ENCODE peak calls at places on chromosome 15, in six cellular contexts. L is GM23248, N is A549, W is hepatocyte, T is HCT116, B is H9. V is an unnamed sample.
A peak's percentile ranks its signal among the peaks of the same experiment; 100 is the strongest.

GRCh38 chr15:92772626-92773244 is 117.2 kb upstream of the FAM174B start:
- DNase-seq in L (no peak), N (no peak), W (no peak), T (no peak), B (no peak), V (no peak)

GRCh38 chr15:100129677-100130076 is 212.1 kb downstream of the ADAMTS17 start:
- DNase-seq in L (no peak), N (no peak), W (no peak), T (peak; percentile 15), B (no peak), V (no peak)

GRCh38 chr15:32908921-32909320 is 191.1 kb downstream of the GREM1 start:
- DNase-seq in L (no peak), N (no peak), W (no peak), T (no peak), B (no peak), V (peak; percentile 32)

GRCh38 chr15:76840830-76841460 is 64.2 kb downstream of the SCAPER start:
- DNase-seq in L (peak; percentile 75), N (peak; percentile 8), W (peak; percentile 37), T (peak; percentile 8), B (no peak), V (peak; percentile 34)

GRCh38 chr15:43777293-43777819 is 590 bp upstream of the ELL3 start:
- DNase-seq in L (peak; percentile 87), N (no peak), W (peak; percentile 86), T (peak; percentile 77), B (peak; percentile 83), V (peak; percentile 87)

GRCh38 chr15:58279654-58280053 is 141.5 kb downstream of the AQP9 start:
- DNase-seq in L (no peak), N (no peak), W (no peak), T (no peak), B (no peak), V (no peak)

GRCh38 chr15:68369931-68370767 is 61.8 kb downstream of the ITGA11 start:
- DNase-seq in L (no peak), N (no peak), W (no peak), T (no peak), B (no peak), V (no peak)

GRCh38 chr15:90266485-90266884 is 1.0 kb downstream of the NGRN start:
- DNase-seq in L (peak; percentile 81), N (no peak), W (no peak), T (no peak), B (no peak), V (peak; percentile 20)

GRCh38 chr15:23645379-23646164 is 2.1 kb downstream of the MAGEL2 start:
- DNase-seq in L (no peak), N (no peak), W (peak; percentile 47), T (no peak), B (peak; percentile 62), V (no peak)

GRCh38 chr15:81160312-81161214 is 26.5 kb downstream of the CFAP161 start:
- DNase-seq in L (peak; percentile 86), N (no peak), W (peak; percentile 72), T (no peak), B (no peak), V (no peak)

GRCh38 chr15:47443839-47444238 is 273.5 kb upstream of the SEMA6D start:
- DNase-seq in L (no peak), N (no peak), W (no peak), T (no peak), B (no peak), V (no peak)

GRCh38 chr15:62619526-62619925 is 423.0 kb upstream of the TPM1 start:
- DNase-seq in L (peak; percentile 52), N (no peak), W (no peak), T (no peak), B (no peak), V (no peak)

GRCh38 chr15:61598655-61599054 is 369.6 kb upstream of the RORA start:
- DNase-seq in L (no peak), N (no peak), W (no peak), T (no peak), B (no peak), V (no peak)

GRCh38 chr15:44712108-44713005 is 1.0 kb downstream of the B2M start:
- DNase-seq in L (peak; percentile 94), N (peak; percentile 19), W (peak; percentile 78), T (peak; percentile 54), B (no peak), V (peak; percentile 76)

GRCh38 chr15:33310481-33311311 is at the start of gene RYR3:
- DNase-seq in L (peak; percentile 22), N (no peak), W (peak; percentile 47), T (no peak), B (peak; percentile 65), V (no peak)

GRCh38 chr15:67178569-67179210 is 75.8 kb downstream of the AAGAB start:
- DNase-seq in L (peak; percentile 96), N (no peak), W (peak; percentile 68), T (no peak), B (no peak), V (no peak)

GRCh38 chr15:57550640-57551039 is 41.1 kb upstream of the MYZAP start:
- DNase-seq in L (no peak), N (no peak), W (no peak), T (no peak), B (no peak), V (no peak)

GRCh38 chr15:84810073-84810840 is 6.9 kb upstream of the ALPK3 start:
- DNase-seq in L (peak; percentile 29), N (no peak), W (no peak), T (no peak), B (no peak), V (no peak)

GRCh38 chr15:80588801-80589200 is 106.3 kb upstream of the ABHD17C start:
- DNase-seq in L (peak; percentile 94), N (peak; percentile 80), W (peak; percentile 72), T (no peak), B (no peak), V (no peak)

GRCh38 chr15:26146162-26146561 is 283.0 kb upstream of the ATP10A start:
- DNase-seq in L (no peak), N (no peak), W (no peak), T (no peak), B (no peak), V (no peak)

GRCh38 chr15:23424111-23424904 is 22.7 kb downstream of the GOLGA6L2 start:
- DNase-seq in L (no peak), N (no peak), W (no peak), T (no peak), B (no peak), V (no peak)

GRCh38 chr15:63069616-63069952 is 27.0 kb downstream of the TPM1 start:
- DNase-seq in L (peak; percentile 35), N (no peak), W (no peak), T (no peak), B (no peak), V (no peak)

GRCh38 chr15:23497710-23498111 is 50.7 kb upstream of the GOLGA6L2 start:
- DNase-seq in L (peak; percentile 49), N (no peak), W (peak; percentile 39), T (no peak), B (no peak), V (peak; percentile 12)

GRCh38 chr15:57692709-57693108 is 13.8 kb upstream of the POLR2M start:
- DNase-seq in L (peak; percentile 47), N (no peak), W (no peak), T (no peak), B (no peak), V (no peak)

GRCh38 chr15:57993409-57993808 is 72.1 kb downstream of the ALDH1A2 start:
- DNase-seq in L (no peak), N (no peak), W (no peak), T (no peak), B (no peak), V (no peak)

GRCh38 chr15:73116164-73116563 is 63.9 kb downstream of the NEO1 start:
- DNase-seq in L (no peak), N (no peak), W (no peak), T (no peak), B (no peak), V (no peak)

GRCh38 chr15:73109751-73110150 is 57.5 kb downstream of the NEO1 start:
- DNase-seq in L (no peak), N (no peak), W (peak; percentile 24), T (no peak), B (no peak), V (no peak)

GRCh38 chr15:73108676-73109075 is 56.4 kb downstream of the NEO1 start:
- DNase-seq in L (no peak), N (no peak), W (no peak), T (no peak), B (no peak), V (no peak)

GRCh38 chr15:73110246-73110645 is 58.0 kb downstream of the NEO1 start:
- DNase-seq in L (no peak), N (no peak), W (no peak), T (no peak), B (no peak), V (no peak)

GRCh38 chr15:73114064-73114463 is 61.8 kb downstream of the NEO1 start:
- DNase-seq in L (no peak), N (no peak), W (no peak), T (no peak), B (peak; percentile 61), V (no peak)
- H3K4me2 ChIP-seq in L (no peak overlapping the region), N (no peak overlapping the region), W (no peak overlapping the region), T (no peak overlapping the region), B (no peak overlapping the region), V (no peak overlapping the region)

GRCh38 chr15:31303434-31304073 is 23.1 kb upstream of the KLF13 start:
- DNase-seq in L (peak; percentile 42), N (no peak), W (no peak), T (no peak), B (no peak), V (peak; percentile 58)
- H3K4me1 ChIP-seq in L (no peaks in the 10 kb centered on the region), N (peaks cover 33% of the 10 kb centered on the region), W (no peaks in the 10 kb centered on the region), T (peaks cover 5% of the 10 kb centered on the region), B (peaks cover 14% of the 10 kb centered on the region), V (peaks cover 96% of the 10 kb centered on the region)

GRCh38 chr15:78291052-78291451 is 8.4 kb downstream of the SKIC8 start:
- DNase-seq in L (no peak), N (no peak), W (no peak), T (no peak), B (no peak), V (no peak)
- H3K4me2 ChIP-seq in L (no peak overlapping the region), N (no peak overlapping the region), W (no peak overlapping the region), T (no peak overlapping the region), B (no peak overlapping the region), V (no peak overlapping the region)

GRCh38 chr15:78064544-78064943 is 13.0 kb downstream of the TBC1D2B start:
- DNase-seq in L (peak; percentile 72), N (no peak), W (no peak), T (no peak), B (no peak), V (no peak)
- H3K4me1 ChIP-seq in L (peaks cover 77% of the 10 kb centered on the region), N (peaks cover 40% of the 10 kb centered on the region), W (peaks cover 86% of the 10 kb centered on the region), T (peaks cover 6% of the 10 kb centered on the region), B (peaks cover 14% of the 10 kb centered on the region), V (peaks cover 91% of the 10 kb centered on the region)